ENCODE peak calls at places on chromosomes 4 and X, in nine cellular contexts. One of them, this sample, is unnamed.

GRCh38 chr4:8188085-8188484 is 11.0 kb upstream of the SH3TC1 start:
- DNase-seq in T-cell: no peak
- DNase-seq in natural killer cell treated with Interleukin-12 subunit alpha and Interleukin-12 subunit beta and Interleukin-15 and Interleukin-18, amount 100 ng/mL, for 72 hours: no peak
- DNase-seq in ovary: no peak
- DNase-seq in AG09309: no peak
- DNase-seq in AG10803: no peak
- DNase-seq in globus pallidus: no peak
- DNase-seq in GOT3: no peak
- DNase-seq in GM06990: no peak
- DNase-seq in this sample: no peak

GRCh38 chr4:8599657-8600056 is 7.1 kb downstream of the CPZ start:
- DNase-seq in T-cell: no peak
- DNase-seq in natural killer cell treated with Interleukin-12 subunit alpha and Interleukin-12 subunit beta and Interleukin-15 and Interleukin-18, amount 100 ng/mL, for 72 hours: no peak
- DNase-seq in ovary: peak; percentile 70
- DNase-seq in AG09309: peak; percentile 72
- DNase-seq in AG10803: peak; percentile 79
- DNase-seq in globus pallidus: no peak
- DNase-seq in GOT3: peak; percentile 42
- DNase-seq in GM06990: no peak
- DNase-seq in this sample: peak; percentile 35

GRCh38 chr4:144574509-144574908 is 71.4 kb upstream of the HHIP start:
- DNase-seq in T-cell: no peak
- DNase-seq in natural killer cell treated with Interleukin-12 subunit alpha and Interleukin-12 subunit beta and Interleukin-15 and Interleukin-18, amount 100 ng/mL, for 72 hours: no peak
- DNase-seq in ovary: no peak
- DNase-seq in AG09309: no peak
- DNase-seq in AG10803: no peak
- DNase-seq in globus pallidus: no peak
- DNase-seq in GOT3: no peak
- DNase-seq in GM06990: no peak
- DNase-seq in this sample: no peak

GRCh38 chr4:142164767-142165500 is 528.6 kb downstream of the IL15 start:
- DNase-seq in T-cell: no peak
- DNase-seq in natural killer cell treated with Interleukin-12 subunit alpha and Interleukin-12 subunit beta and Interleukin-15 and Interleukin-18, amount 100 ng/mL, for 72 hours: no peak
- DNase-seq in ovary: no peak
- DNase-seq in AG09309: no peak
- DNase-seq in AG10803: no peak
- DNase-seq in globus pallidus: no peak
- DNase-seq in GOT3: no peak
- DNase-seq in GM06990: no peak
- DNase-seq in this sample: no peak

GRCh38 chr4:4396628-4397440 is 9.9 kb downstream of the NSG1 start:
- DNase-seq in T-cell: no peak
- DNase-seq in natural killer cell treated with Interleukin-12 subunit alpha and Interleukin-12 subunit beta and Interleukin-15 and Interleukin-18, amount 100 ng/mL, for 72 hours: no peak
- DNase-seq in ovary: peak; percentile 71
- DNase-seq in AG09309: no peak
- DNase-seq in AG10803: peak; percentile 24
- DNase-seq in globus pallidus: no peak
- DNase-seq in GOT3: no peak
- DNase-seq in GM06990: no peak
- DNase-seq in this sample: no peak

GRCh38 chr4:53196872-53197759 is 168.7 kb downstream of the SCFD2 start:
- DNase-seq in T-cell: no peak
- DNase-seq in natural killer cell treated with Interleukin-12 subunit alpha and Interleukin-12 subunit beta and Interleukin-15 and Interleukin-18, amount 100 ng/mL, for 72 hours: no peak
- DNase-seq in ovary: no peak
- DNase-seq in AG09309: peak; percentile 74
- DNase-seq in AG10803: peak; percentile 91
- DNase-seq in globus pallidus: peak; percentile 75
- DNase-seq in GOT3: no peak
- DNase-seq in GM06990: no peak
- DNase-seq in this sample: peak; percentile 60

GRCh38 chrX:44874481-44875184 is 1.6 kb downstream of the KDM6A start:
- DNase-seq in T-cell: peak; percentile 36
- DNase-seq in natural killer cell treated with Interleukin-12 subunit alpha and Interleukin-12 subunit beta and Interleukin-15 and Interleukin-18, amount 100 ng/mL, for 72 hours: no peak
- DNase-seq in ovary: no peak
- DNase-seq in AG09309: no peak
- DNase-seq in AG10803: peak; percentile 31
- DNase-seq in globus pallidus: peak; percentile 38
- DNase-seq in GOT3: no peak
- DNase-seq in GM06990: peak; percentile 19
- DNase-seq in this sample: no peak

GRCh38 chr4:28548549-28548948 is 1687.9 kb downstream of the STIM2 start:
- DNase-seq in T-cell: no peak
- DNase-seq in natural killer cell treated with Interleukin-12 subunit alpha and Interleukin-12 subunit beta and Interleukin-15 and Interleukin-18, amount 100 ng/mL, for 72 hours: no peak
- DNase-seq in ovary: no peak
- DNase-seq in AG09309: no peak
- DNase-seq in AG10803: no peak
- DNase-seq in globus pallidus: no peak
- DNase-seq in GOT3: no peak
- DNase-seq in GM06990: no peak
- DNase-seq in this sample: no peak

GRCh38 chr4:90845777-90846176 is 718.6 kb downstream of the CCSER1 start:
- DNase-seq in T-cell: no peak
- DNase-seq in natural killer cell treated with Interleukin-12 subunit alpha and Interleukin-12 subunit beta and Interleukin-15 and Interleukin-18, amount 100 ng/mL, for 72 hours: no peak
- DNase-seq in ovary: no peak
- DNase-seq in AG09309: no peak
- DNase-seq in AG10803: no peak
- DNase-seq in globus pallidus: no peak
- DNase-seq in GOT3: no peak
- DNase-seq in GM06990: no peak
- DNase-seq in this sample: peak; percentile 16

GRCh38 chr4:72553540-72553939 is 15.5 kb downstream of the ADAMTS3 start:
- DNase-seq in T-cell: no peak
- DNase-seq in natural killer cell treated with Interleukin-12 subunit alpha and Interleukin-12 subunit beta and Interleukin-15 and Interleukin-18, amount 100 ng/mL, for 72 hours: no peak
- DNase-seq in ovary: no peak
- DNase-seq in AG09309: no peak
- DNase-seq in AG10803: no peak
- DNase-seq in globus pallidus: no peak
- DNase-seq in GOT3: no peak
- DNase-seq in GM06990: no peak
- DNase-seq in this sample: no peak

GRCh38 chr4:2047031-2047660 is 12.0 kb upstream of the NAT8L start:
- DNase-seq in T-cell: no peak
- DNase-seq in natural killer cell treated with Interleukin-12 subunit alpha and Interleukin-12 subunit beta and Interleukin-15 and Interleukin-18, amount 100 ng/mL, for 72 hours: no peak
- DNase-seq in ovary: no peak
- DNase-seq in AG09309: no peak
- DNase-seq in AG10803: no peak
- DNase-seq in globus pallidus: no peak
- DNase-seq in GOT3: no peak
- DNase-seq in GM06990: peak; percentile 6
- DNase-seq in this sample: no peak

GRCh38 chr4:177001271-177002175 is 208.8 kb upstream of the VEGFC start:
- DNase-seq in T-cell: no peak
- DNase-seq in natural killer cell treated with Interleukin-12 subunit alpha and Interleukin-12 subunit beta and Interleukin-15 and Interleukin-18, amount 100 ng/mL, for 72 hours: no peak
- DNase-seq in ovary: no peak
- DNase-seq in AG09309: no peak
- DNase-seq in AG10803: peak; percentile 35
- DNase-seq in globus pallidus: no peak
- DNase-seq in GOT3: no peak
- DNase-seq in GM06990: no peak
- DNase-seq in this sample: no peak

GRCh38 chr4:10006236-10006603 is 15.1 kb downstream of the SLC2A9 start:
- DNase-seq in T-cell: no peak
- DNase-seq in natural killer cell treated with Interleukin-12 subunit alpha and Interleukin-12 subunit beta and Interleukin-15 and Interleukin-18, amount 100 ng/mL, for 72 hours: no peak
- DNase-seq in ovary: no peak
- DNase-seq in AG09309: peak; percentile 27
- DNase-seq in AG10803: peak; percentile 71
- DNase-seq in globus pallidus: no peak
- DNase-seq in GOT3: no peak
- DNase-seq in GM06990: no peak
- DNase-seq in this sample: peak; percentile 74

GRCh38 chrX:2425281-2426071 is 75.3 kb downstream of the DHRSX start:
- DNase-seq in T-cell: no peak
- DNase-seq in natural killer cell treated with Interleukin-12 subunit alpha and Interleukin-12 subunit beta and Interleukin-15 and Interleukin-18, amount 100 ng/mL, for 72 hours: no peak
- DNase-seq in ovary: no peak
- DNase-seq in AG09309: no peak
- DNase-seq in AG10803: no peak
- DNase-seq in globus pallidus: no peak
- DNase-seq in GOT3: no peak
- DNase-seq in GM06990: no peak
- DNase-seq in this sample: no peak

GRCh38 chr4:3648195-3648594 is 116.0 kb upstream of the LRPAP1 start:
- DNase-seq in T-cell: no peak
- DNase-seq in natural killer cell treated with Interleukin-12 subunit alpha and Interleukin-12 subunit beta and Interleukin-15 and Interleukin-18, amount 100 ng/mL, for 72 hours: no peak
- DNase-seq in ovary: no peak
- DNase-seq in AG09309: no peak
- DNase-seq in AG10803: no peak
- DNase-seq in globus pallidus: no peak
- DNase-seq in GOT3: no peak
- DNase-seq in GM06990: no peak
- DNase-seq in this sample: no peak

GRCh38 chr4:167111622-167112021 is 122.7 kb downstream of the SPOCK3 start:
- DNase-seq in T-cell: no peak
- DNase-seq in natural killer cell treated with Interleukin-12 subunit alpha and Interleukin-12 subunit beta and Interleukin-15 and Interleukin-18, amount 100 ng/mL, for 72 hours: no peak
- DNase-seq in ovary: no peak
- DNase-seq in AG09309: no peak
- DNase-seq in AG10803: no peak
- DNase-seq in globus pallidus: no peak
- DNase-seq in GOT3: no peak
- DNase-seq in GM06990: no peak
- DNase-seq in this sample: no peak

GRCh38 chr4:77488882-77489281 is 116.7 kb upstream of the CXCL13 start:
- DNase-seq in T-cell: no peak
- DNase-seq in natural killer cell treated with Interleukin-12 subunit alpha and Interleukin-12 subunit beta and Interleukin-15 and Interleukin-18, amount 100 ng/mL, for 72 hours: no peak
- DNase-seq in ovary: no peak
- DNase-seq in AG09309: no peak
- DNase-seq in AG10803: no peak
- DNase-seq in globus pallidus: no peak
- DNase-seq in GOT3: no peak
- DNase-seq in GM06990: no peak
- DNase-seq in this sample: no peak

GRCh38 chrX:35890699-35891098 is 28.8 kb upstream of the CFAP47 start:
- DNase-seq in T-cell: no peak
- DNase-seq in natural killer cell treated with Interleukin-12 subunit alpha and Interleukin-12 subunit beta and Interleukin-15 and Interleukin-18, amount 100 ng/mL, for 72 hours: no peak
- DNase-seq in ovary: no peak
- DNase-seq in AG09309: no peak
- DNase-seq in AG10803: no peak
- DNase-seq in globus pallidus: peak; percentile 33
- DNase-seq in GOT3: no peak
- DNase-seq in GM06990: no peak
- DNase-seq in this sample: peak; percentile 80

GRCh38 chrX:37854148-37854547 is 6.8 kb upstream of the DYNLT3 start:
- DNase-seq in T-cell: no peak
- DNase-seq in natural killer cell treated with Interleukin-12 subunit alpha and Interleukin-12 subunit beta and Interleukin-15 and Interleukin-18, amount 100 ng/mL, for 72 hours: no peak
- DNase-seq in ovary: no peak
- DNase-seq in AG09309: no peak
- DNase-seq in AG10803: no peak
- DNase-seq in globus pallidus: no peak
- DNase-seq in GOT3: no peak
- DNase-seq in GM06990: no peak
- DNase-seq in this sample: no peak

GRCh38 chrX:65488496-65488895 is 46.1 kb downstream of the LAS1L start:
- DNase-seq in T-cell: no peak
- DNase-seq in natural killer cell treated with Interleukin-12 subunit alpha and Interleukin-12 subunit beta and Interleukin-15 and Interleukin-18, amount 100 ng/mL, for 72 hours: no peak
- DNase-seq in ovary: no peak
- DNase-seq in AG09309: no peak
- DNase-seq in AG10803: peak; percentile 33
- DNase-seq in globus pallidus: no peak
- DNase-seq in GOT3: no peak
- DNase-seq in GM06990: no peak
- DNase-seq in this sample: no peak

GRCh38 chr4:20252656-20253271 is 1.1 kb downstream of the SLIT2 start:
- DNase-seq in T-cell: no peak
- DNase-seq in natural killer cell treated with Interleukin-12 subunit alpha and Interleukin-12 subunit beta and Interleukin-15 and Interleukin-18, amount 100 ng/mL, for 72 hours: no peak
- DNase-seq in ovary: peak; percentile 53
- DNase-seq in AG09309: no peak
- DNase-seq in AG10803: peak; percentile 43
- DNase-seq in globus pallidus: no peak
- DNase-seq in GOT3: peak; percentile 7
- DNase-seq in GM06990: peak; percentile 13
- DNase-seq in this sample: no peak

GRCh38 chr4:23373269-23373668 is 516.6 kb downstream of the PPARGC1A start:
- DNase-seq in T-cell: no peak
- DNase-seq in natural killer cell treated with Interleukin-12 subunit alpha and Interleukin-12 subunit beta and Interleukin-15 and Interleukin-18, amount 100 ng/mL, for 72 hours: no peak
- DNase-seq in ovary: no peak
- DNase-seq in AG09309: no peak
- DNase-seq in AG10803: no peak
- DNase-seq in globus pallidus: peak; percentile 16
- DNase-seq in GOT3: no peak
- DNase-seq in GM06990: no peak
- DNase-seq in this sample: no peak

GRCh38 chr4:93384897-93385296 is 443.7 kb upstream of the ATOH1 start:
- DNase-seq in T-cell: no peak
- DNase-seq in natural killer cell treated with Interleukin-12 subunit alpha and Interleukin-12 subunit beta and Interleukin-15 and Interleukin-18, amount 100 ng/mL, for 72 hours: no peak
- DNase-seq in ovary: no peak
- DNase-seq in AG09309: no peak
- DNase-seq in AG10803: no peak
- DNase-seq in globus pallidus: no peak
- DNase-seq in GOT3: no peak
- DNase-seq in GM06990: no peak
- DNase-seq in this sample: no peak

GRCh38 chr4:7138223-7139166 is 53.8 kb upstream of the SORCS2 start:
- DNase-seq in T-cell: no peak
- DNase-seq in natural killer cell treated with Interleukin-12 subunit alpha and Interleukin-12 subunit beta and Interleukin-15 and Interleukin-18, amount 100 ng/mL, for 72 hours: no peak
- DNase-seq in ovary: no peak
- DNase-seq in AG09309: no peak
- DNase-seq in AG10803: no peak
- DNase-seq in globus pallidus: no peak
- DNase-seq in GOT3: no peak
- DNase-seq in GM06990: no peak
- DNase-seq in this sample: no peak

GRCh38 chr4:111323916-111324315 is 701.0 kb upstream of the PITX2 start:
- DNase-seq in T-cell: no peak
- DNase-seq in natural killer cell treated with Interleukin-12 subunit alpha and Interleukin-12 subunit beta and Interleukin-15 and Interleukin-18, amount 100 ng/mL, for 72 hours: no peak
- DNase-seq in ovary: no peak
- DNase-seq in AG09309: no peak
- DNase-seq in AG10803: peak; percentile 48
- DNase-seq in globus pallidus: no peak
- DNase-seq in GOT3: no peak
- DNase-seq in GM06990: no peak
- DNase-seq in this sample: no peak